ENCODE peak calls at places on chromosomes 2 and 18, in five cellular contexts. I is activated CD4-positive, alpha-beta T cell treated with anti-CD3 and anti-CD28 coated beads, Interleukin-2, amount 10 ng/mL, durations not matched to agents 7 days and 5 days; P is OCI-LY7; L is effector memory CD4-positive, alpha-beta T cell; V is sigmoid colon. Z is an unnamed sample.

GRCh38 chr2:10031886-10032745 is 11.2 kb upstream of the KLF11 start:
- DNase-seq in V (no peak), I (no peak), P (no peak), L (no peak), Z (no peak)

GRCh38 chr18:69774831-69775230 is 172.8 kb downstream of the CD226 start:
- DNase-seq in I (no peak), P (no peak), V (no peak), L (no peak), Z (no peak)

GRCh38 chr18:49694402-49694801 is 118.9 kb downstream of the ACAA2 start:
- DNase-seq in V (no peak), L (no peak), P (no peak), I (no peak), Z (no peak)

GRCh38 chr2:6863792-6864191 is 1.9 kb downstream of the CMPK2 start:
- DNase-seq in I (no peak), L (no peak), V (peak; percentile 59), P (no peak), Z (no peak)

GRCh38 chr18:12376034-12376717 is 851 bp downstream of the AFG3L2 start:
- DNase-seq in I (no peak), V (peak; percentile 69), L (no peak), P (peak; percentile 30), Z (no peak)

GRCh38 chr18:8241731-8242130 is 367.5 kb upstream of the RAB12 start:
- DNase-seq in L (no peak), P (no peak), I (no peak), V (no peak), Z (no peak)

GRCh38 chr18:11118051-11118450 is 31.3 kb downstream of the PIEZO2 start:
- DNase-seq in I (no peak), V (no peak), P (no peak), L (no peak), Z (no peak)

GRCh38 chr2:177724398-177725287 is 332.1 kb downstream of the AGPS start:
- DNase-seq in L (no peak), I (peak; percentile 61), P (peak; percentile 58), V (peak; percentile 65), Z (peak; percentile 20)

GRCh38 chr2:72883356-72883962 is 3.7 kb upstream of the SPR start:
- DNase-seq in I (peak; percentile 46), V (no peak), L (no peak), P (peak; percentile 20), Z (no peak)

GRCh38 chr18:12890964-12891363 is 6.9 kb upstream of the PTPN2 start:
- DNase-seq in P (no peak), V (no peak), I (no peak), L (no peak), Z (no peak)

GRCh38 chr18:67135981-67136380 is 380.5 kb downstream of the DSEL start:
- DNase-seq in I (no peak), V (no peak), L (no peak), P (no peak), Z (no peak)

GRCh38 chr2:10659898-10660568 is 29.7 kb downstream of the NOL10 start:
- DNase-seq in V (no peak), I (peak; percentile 51), P (no peak), L (no peak), Z (no peak)

GRCh38 chr2:224442092-224442999 is 40.4 kb upstream of the FAM124B start:
- DNase-seq in I (peak; percentile 7), V (no peak), L (no peak), P (no peak), Z (peak; percentile 17)

GRCh38 chr2:119265693-119266066 is 42.0 kb downstream of the STEAP3 start:
- DNase-seq in P (no peak), L (no peak), I (no peak), V (no peak), Z (no peak)

GRCh38 chr2:2847131-2847740 is 516.2 kb upstream of the MYT1L start:
- DNase-seq in P (no peak), L (no peak), V (no peak), I (no peak), Z (no peak)